ENCODE peak calls at places on chromosomes 6 and 20, in eight cellular contexts. M is NCI-H460, T is iPS DF 19.7, C is NCI-H1694 treated with DMSO at 0.1 percent for 48 hours, E is foreskin keratinocyte, N is B cell, V is ecto neural progenitor cell, L is mucosa of descending colon. K is an unnamed sample.

GRCh38 chr6:54085526-54085925 is 25.7 kb upstream of the MLIP start:
- DNase-seq in M (no peak), T (no peak), C (no peak), E (no peak), N (no peak), V (no peak), L (no peak), K (no peak)

GRCh38 chr6:108686896-108687295 is 126.2 kb downstream of the FOXO3 start:
- DNase-seq in M (no peak), T (no peak), C (no peak), E (no peak), N (no peak), V (no peak), L (no peak), K (peak)

GRCh38 chr6:19714415-19715165 is 122.6 kb upstream of the ID4 start:
- DNase-seq in M (no peak), T (no peak), C (no peak), E (no peak), N (no peak), V (no peak), L (no peak), K (no peak)

GRCh38 chr20:48910360-48910781 is 11.1 kb upstream of the ARFGEF2 start:
- DNase-seq in M (no peak), T (no peak), C (no peak), E (no peak), N (no peak), V (no peak), L (no peak), K (no peak)

GRCh38 chr20:44064501-44065400 is 122.2 kb downstream of the JPH2 start:
- DNase-seq in M (no peak), T (no peak), C (no peak), E (no peak), N (no peak), V (no peak), L (no peak), K (peak)

GRCh38 chr6:89050155-89050554 is 30.4 kb upstream of the PNRC1 start:
- DNase-seq in M (peak), T (no peak), C (no peak), E (no peak), N (no peak), V (no peak), L (no peak), K (no peak)

GRCh38 chr6:77425216-77425615 is 38.1 kb downstream of the HTR1B start:
- DNase-seq in M (no peak), T (no peak), C (no peak), E (no peak), N (no peak), V (no peak), L (no peak), K (no peak)

GRCh38 chr20:33655164-33655563 is 7.0 kb upstream of the C20orf144 start:
- DNase-seq in M (no peak), T (no peak), C (no peak), E (no peak), N (no peak), V (no peak), L (no peak), K (no peak)

GRCh38 chr20:878511-879307 is 37.4 kb downstream of the ANGPT4 start:
- DNase-seq in M (peak), T (no peak), C (no peak), E (no peak), N (no peak), V (peak), L (no peak), K (no peak)

GRCh38 chr20:63381781-63382431 is 20.8 kb upstream of the CHRNA4 start:
- DNase-seq in M (no peak), T (no peak), C (no peak), E (no peak), N (peak), V (peak), L (no peak), K (no peak)

GRCh38 chr20:61346996-61347906 is 95.2 kb downstream of the CDH4 start:
- DNase-seq in M (no peak), T (no peak), C (no peak), E (no peak), N (no peak), V (no peak), L (no peak), K (no peak)

GRCh38 chr6:13417431-13417830 is 70.0 kb downstream of the GFOD1 start:
- DNase-seq in M (no peak), T (no peak), C (no peak), E (no peak), N (no peak), V (no peak), L (no peak), K (no peak)

GRCh38 chr6:74161380-74161779 is 465.4 kb downstream of the CD109 start:
- DNase-seq in M (no peak), T (no peak), C (no peak), E (no peak), N (no peak), V (no peak), L (no peak), K (no peak)